ENCODE peak calls at places on chromosomes 13 and 19, in ten cellular contexts. One of them, this sample, is unnamed.
A peak's percentile ranks its signal among the peaks of the same experiment; 100 is the strongest.

GRCh38 chr13:110298221-110298565 is 8.8 kb downstream of the COL4A1 start:
- DNase-seq in stimulated activated CD4-positive, alpha-beta T cell treated with anti-CD3 and anti-CD28 coated beads, Interleukin-1b, Interleukin-23, amount 100 ng/mL, for 4 hours: no peak
- DNase-seq in cardiac muscle cell: no peak
- DNase-seq in uterus: no peak
- DNase-seq in pancreas: no peak
- DNase-seq in NCI-H82: no peak
- DNase-seq in activated T-helper 1 cell treated with Interleukin-2 at 50 U/mL for 16 hours: no peak
- DNase-seq in HFFc6: no peak
- DNase-seq in AG08395: no peak
- DNase-seq in mesendoderm: no peak
- DNase-seq in this sample: no peak

GRCh38 chr19:4581381-4582111 is 22.1 kb upstream of the SEMA6B start:
- DNase-seq in stimulated activated CD4-positive, alpha-beta T cell treated with anti-CD3 and anti-CD28 coated beads, Interleukin-1b, Interleukin-23, amount 100 ng/mL, for 4 hours: no peak
- DNase-seq in cardiac muscle cell: peak; percentile 80
- DNase-seq in uterus: no peak
- DNase-seq in pancreas: no peak
- DNase-seq in NCI-H82: peak; percentile 41
- DNase-seq in activated T-helper 1 cell treated with Interleukin-2 at 50 U/mL for 16 hours: no peak
- DNase-seq in HFFc6: no peak
- DNase-seq in AG08395: no peak
- DNase-seq in mesendoderm: no peak
- DNase-seq in this sample: no peak

GRCh38 chr13:99470027-99470426 is 31.2 kb upstream of the TM9SF2 start:
- DNase-seq in stimulated activated CD4-positive, alpha-beta T cell treated with anti-CD3 and anti-CD28 coated beads, Interleukin-1b, Interleukin-23, amount 100 ng/mL, for 4 hours: no peak
- DNase-seq in cardiac muscle cell: no peak
- DNase-seq in uterus: no peak
- DNase-seq in pancreas: no peak
- DNase-seq in NCI-H82: no peak
- DNase-seq in activated T-helper 1 cell treated with Interleukin-2 at 50 U/mL for 16 hours: no peak
- DNase-seq in HFFc6: no peak
- DNase-seq in AG08395: no peak
- DNase-seq in mesendoderm: no peak
- DNase-seq in this sample: no peak

GRCh38 chr19:1264801-1265610 is 4.1 kb upstream of the CIRBP start:
- DNase-seq in stimulated activated CD4-positive, alpha-beta T cell treated with anti-CD3 and anti-CD28 coated beads, Interleukin-1b, Interleukin-23, amount 100 ng/mL, for 4 hours: no peak
- DNase-seq in cardiac muscle cell: peak; percentile 64
- DNase-seq in uterus: peak; percentile 85
- DNase-seq in pancreas: peak; percentile 65
- DNase-seq in NCI-H82: peak; percentile 46
- DNase-seq in activated T-helper 1 cell treated with Interleukin-2 at 50 U/mL for 16 hours: no peak
- DNase-seq in HFFc6: peak; percentile 83
- DNase-seq in AG08395: peak; percentile 85
- DNase-seq in mesendoderm: peak; percentile 95
- DNase-seq in this sample: peak; percentile 84

GRCh38 chr19:49997709-49998108 is 27.5 kb downstream of the VRK3 start:
- DNase-seq in stimulated activated CD4-positive, alpha-beta T cell treated with anti-CD3 and anti-CD28 coated beads, Interleukin-1b, Interleukin-23, amount 100 ng/mL, for 4 hours: no peak
- DNase-seq in cardiac muscle cell: peak; percentile 30
- DNase-seq in uterus: no peak
- DNase-seq in pancreas: no peak
- DNase-seq in NCI-H82: peak; percentile 76
- DNase-seq in activated T-helper 1 cell treated with Interleukin-2 at 50 U/mL for 16 hours: no peak
- DNase-seq in HFFc6: no peak
- DNase-seq in AG08395: peak; percentile 61
- DNase-seq in mesendoderm: peak; percentile 81
- DNase-seq in this sample: no peak

GRCh38 chr19:35991731-35992450 is 3.1 kb upstream of the SDHAF1 start:
- DNase-seq in stimulated activated CD4-positive, alpha-beta T cell treated with anti-CD3 and anti-CD28 coated beads, Interleukin-1b, Interleukin-23, amount 100 ng/mL, for 4 hours: no peak
- DNase-seq in cardiac muscle cell: no peak
- DNase-seq in uterus: no peak
- DNase-seq in pancreas: no peak
- DNase-seq in NCI-H82: peak; percentile 91
- DNase-seq in activated T-helper 1 cell treated with Interleukin-2 at 50 U/mL for 16 hours: no peak
- DNase-seq in HFFc6: no peak
- DNase-seq in AG08395: peak; percentile 31
- DNase-seq in mesendoderm: no peak
- DNase-seq in this sample: no peak

GRCh38 chr19:4647676-4648644 is 8.6 kb downstream of the TNFAIP8L1 start:
- DNase-seq in stimulated activated CD4-positive, alpha-beta T cell treated with anti-CD3 and anti-CD28 coated beads, Interleukin-1b, Interleukin-23, amount 100 ng/mL, for 4 hours: no peak
- DNase-seq in cardiac muscle cell: no peak
- DNase-seq in uterus: peak; percentile 54
- DNase-seq in pancreas: no peak
- DNase-seq in NCI-H82: no peak
- DNase-seq in activated T-helper 1 cell treated with Interleukin-2 at 50 U/mL for 16 hours: no peak
- DNase-seq in HFFc6: no peak
- DNase-seq in AG08395: no peak
- DNase-seq in mesendoderm: peak; percentile 52
- DNase-seq in this sample: peak; percentile 79

GRCh38 chr13:46861959-46862358 is 34.9 kb downstream of the HTR2A start:
- DNase-seq in stimulated activated CD4-positive, alpha-beta T cell treated with anti-CD3 and anti-CD28 coated beads, Interleukin-1b, Interleukin-23, amount 100 ng/mL, for 4 hours: no peak
- DNase-seq in cardiac muscle cell: no peak
- DNase-seq in uterus: no peak
- DNase-seq in pancreas: no peak
- DNase-seq in NCI-H82: no peak
- DNase-seq in activated T-helper 1 cell treated with Interleukin-2 at 50 U/mL for 16 hours: no peak
- DNase-seq in HFFc6: no peak
- DNase-seq in AG08395: no peak
- DNase-seq in mesendoderm: no peak
- DNase-seq in this sample: no peak

GRCh38 chr19:40464059-40465024 is 1.2 kb downstream of the BLVRB start:
- DNase-seq in stimulated activated CD4-positive, alpha-beta T cell treated with anti-CD3 and anti-CD28 coated beads, Interleukin-1b, Interleukin-23, amount 100 ng/mL, for 4 hours: peak; percentile 73
- DNase-seq in cardiac muscle cell: peak; percentile 82
- DNase-seq in uterus: peak; percentile 88
- DNase-seq in pancreas: peak; percentile 83
- DNase-seq in NCI-H82: peak; percentile 90
- DNase-seq in activated T-helper 1 cell treated with Interleukin-2 at 50 U/mL for 16 hours: peak; percentile 51
- DNase-seq in HFFc6: peak; percentile 88
- DNase-seq in AG08395: peak; percentile 77
- DNase-seq in mesendoderm: peak; percentile 95
- DNase-seq in this sample: peak; percentile 92

GRCh38 chr13:70613295-70613694 is 505.0 kb upstream of the KLHL1 start:
- DNase-seq in stimulated activated CD4-positive, alpha-beta T cell treated with anti-CD3 and anti-CD28 coated beads, Interleukin-1b, Interleukin-23, amount 100 ng/mL, for 4 hours: no peak
- DNase-seq in cardiac muscle cell: peak; percentile 12
- DNase-seq in uterus: no peak
- DNase-seq in pancreas: no peak
- DNase-seq in NCI-H82: peak; percentile 70
- DNase-seq in activated T-helper 1 cell treated with Interleukin-2 at 50 U/mL for 16 hours: no peak
- DNase-seq in HFFc6: no peak
- DNase-seq in AG08395: no peak
- DNase-seq in mesendoderm: no peak
- DNase-seq in this sample: no peak

GRCh38 chr13:39942901-39943273 is 287.4 kb downstream of the COG6 start:
- DNase-seq in stimulated activated CD4-positive, alpha-beta T cell treated with anti-CD3 and anti-CD28 coated beads, Interleukin-1b, Interleukin-23, amount 100 ng/mL, for 4 hours: peak; percentile 64
- DNase-seq in cardiac muscle cell: peak; percentile 81
- DNase-seq in uterus: peak; percentile 42
- DNase-seq in pancreas: peak; percentile 65
- DNase-seq in NCI-H82: peak; percentile 98
- DNase-seq in activated T-helper 1 cell treated with Interleukin-2 at 50 U/mL for 16 hours: peak; percentile 52
- DNase-seq in HFFc6: peak; percentile 66
- DNase-seq in AG08395: peak; percentile 72
- DNase-seq in mesendoderm: peak; percentile 96
- DNase-seq in this sample: peak; percentile 65

GRCh38 chr19:4051175-4052101 is 15.3 kb downstream of the ZBTB7A start:
- DNase-seq in stimulated activated CD4-positive, alpha-beta T cell treated with anti-CD3 and anti-CD28 coated beads, Interleukin-1b, Interleukin-23, amount 100 ng/mL, for 4 hours: no peak
- DNase-seq in cardiac muscle cell: no peak
- DNase-seq in uterus: no peak
- DNase-seq in pancreas: no peak
- DNase-seq in NCI-H82: no peak
- DNase-seq in activated T-helper 1 cell treated with Interleukin-2 at 50 U/mL for 16 hours: no peak
- DNase-seq in HFFc6: peak; percentile 63
- DNase-seq in AG08395: peak; percentile 79
- DNase-seq in mesendoderm: no peak
- DNase-seq in this sample: peak; percentile 73

GRCh38 chr13:111114362-111115050 is 604 bp upstream of the ARHGEF7 start:
- DNase-seq in stimulated activated CD4-positive, alpha-beta T cell treated with anti-CD3 and anti-CD28 coated beads, Interleukin-1b, Interleukin-23, amount 100 ng/mL, for 4 hours: no peak
- DNase-seq in cardiac muscle cell: peak; percentile 54
- DNase-seq in uterus: peak; percentile 51
- DNase-seq in pancreas: no peak
- DNase-seq in NCI-H82: peak; percentile 48
- DNase-seq in activated T-helper 1 cell treated with Interleukin-2 at 50 U/mL for 16 hours: no peak
- DNase-seq in HFFc6: peak; percentile 38
- DNase-seq in AG08395: peak; percentile 60
- DNase-seq in mesendoderm: peak; percentile 56
- DNase-seq in this sample: peak; percentile 59

GRCh38 chr13:74093691-74094090 is 40.5 kb downstream of the KLF12 start:
- DNase-seq in stimulated activated CD4-positive, alpha-beta T cell treated with anti-CD3 and anti-CD28 coated beads, Interleukin-1b, Interleukin-23, amount 100 ng/mL, for 4 hours: no peak
- DNase-seq in cardiac muscle cell: no peak
- DNase-seq in uterus: no peak
- DNase-seq in pancreas: no peak
- DNase-seq in NCI-H82: no peak
- DNase-seq in activated T-helper 1 cell treated with Interleukin-2 at 50 U/mL for 16 hours: no peak
- DNase-seq in HFFc6: no peak
- DNase-seq in AG08395: peak; percentile 10
- DNase-seq in mesendoderm: no peak
- DNase-seq in this sample: no peak

GRCh38 chr13:29887030-29887557 is 36.7 kb upstream of the UBL3 start:
- DNase-seq in stimulated activated CD4-positive, alpha-beta T cell treated with anti-CD3 and anti-CD28 coated beads, Interleukin-1b, Interleukin-23, amount 100 ng/mL, for 4 hours: no peak
- DNase-seq in cardiac muscle cell: no peak
- DNase-seq in uterus: no peak
- DNase-seq in pancreas: no peak
- DNase-seq in NCI-H82: no peak
- DNase-seq in activated T-helper 1 cell treated with Interleukin-2 at 50 U/mL for 16 hours: no peak
- DNase-seq in HFFc6: no peak
- DNase-seq in AG08395: no peak
- DNase-seq in mesendoderm: no peak
- DNase-seq in this sample: no peak

GRCh38 chr19:35797663-35798062 is 15.0 kb downstream of the PRODH2 start:
- DNase-seq in stimulated activated CD4-positive, alpha-beta T cell treated with anti-CD3 and anti-CD28 coated beads, Interleukin-1b, Interleukin-23, amount 100 ng/mL, for 4 hours: no peak
- DNase-seq in cardiac muscle cell: peak; percentile 27
- DNase-seq in uterus: no peak
- DNase-seq in pancreas: peak; percentile 57
- DNase-seq in NCI-H82: no peak
- DNase-seq in activated T-helper 1 cell treated with Interleukin-2 at 50 U/mL for 16 hours: no peak
- DNase-seq in HFFc6: no peak
- DNase-seq in AG08395: no peak
- DNase-seq in mesendoderm: peak; percentile 55
- DNase-seq in this sample: no peak

GRCh38 chr19:6564393-6564792 is 26.6 kb downstream of the CD70 start:
- DNase-seq in stimulated activated CD4-positive, alpha-beta T cell treated with anti-CD3 and anti-CD28 coated beads, Interleukin-1b, Interleukin-23, amount 100 ng/mL, for 4 hours: no peak
- DNase-seq in cardiac muscle cell: no peak
- DNase-seq in uterus: no peak
- DNase-seq in pancreas: no peak
- DNase-seq in NCI-H82: no peak
- DNase-seq in activated T-helper 1 cell treated with Interleukin-2 at 50 U/mL for 16 hours: no peak
- DNase-seq in HFFc6: no peak
- DNase-seq in AG08395: peak; percentile 37
- DNase-seq in mesendoderm: peak; percentile 30
- DNase-seq in this sample: no peak

GRCh38 chr19:8487137-8487851 is 15.1 kb downstream of the PRAM1 start:
- DNase-seq in stimulated activated CD4-positive, alpha-beta T cell treated with anti-CD3 and anti-CD28 coated beads, Interleukin-1b, Interleukin-23, amount 100 ng/mL, for 4 hours: peak; percentile 22
- DNase-seq in cardiac muscle cell: no peak
- DNase-seq in uterus: no peak
- DNase-seq in pancreas: peak; percentile 41
- DNase-seq in NCI-H82: no peak
- DNase-seq in activated T-helper 1 cell treated with Interleukin-2 at 50 U/mL for 16 hours: peak; percentile 49
- DNase-seq in HFFc6: no peak
- DNase-seq in AG08395: no peak
- DNase-seq in mesendoderm: peak; percentile 16
- DNase-seq in this sample: peak; percentile 58

GRCh38 chr19:11448923-11449554 is 13.6 kb downstream of the PRKCSH start:
- DNase-seq in stimulated activated CD4-positive, alpha-beta T cell treated with anti-CD3 and anti-CD28 coated beads, Interleukin-1b, Interleukin-23, amount 100 ng/mL, for 4 hours: no peak
- DNase-seq in cardiac muscle cell: no peak
- DNase-seq in uterus: no peak
- DNase-seq in pancreas: no peak
- DNase-seq in NCI-H82: no peak
- DNase-seq in activated T-helper 1 cell treated with Interleukin-2 at 50 U/mL for 16 hours: no peak
- DNase-seq in HFFc6: no peak
- DNase-seq in AG08395: no peak
- DNase-seq in mesendoderm: no peak
- DNase-seq in this sample: no peak

GRCh38 chr13:26328326-26328725 is 74.4 kb downstream of the CDK8 start:
- DNase-seq in stimulated activated CD4-positive, alpha-beta T cell treated with anti-CD3 and anti-CD28 coated beads, Interleukin-1b, Interleukin-23, amount 100 ng/mL, for 4 hours: no peak
- DNase-seq in cardiac muscle cell: no peak
- DNase-seq in uterus: no peak
- DNase-seq in pancreas: no peak
- DNase-seq in NCI-H82: no peak
- DNase-seq in activated T-helper 1 cell treated with Interleukin-2 at 50 U/mL for 16 hours: no peak
- DNase-seq in HFFc6: no peak
- DNase-seq in AG08395: no peak
- DNase-seq in mesendoderm: no peak
- DNase-seq in this sample: no peak

GRCh38 chr19:35063940-35064818 is 22.7 kb downstream of the HPN start:
- DNase-seq in stimulated activated CD4-positive, alpha-beta T cell treated with anti-CD3 and anti-CD28 coated beads, Interleukin-1b, Interleukin-23, amount 100 ng/mL, for 4 hours: no peak
- DNase-seq in cardiac muscle cell: no peak
- DNase-seq in uterus: no peak
- DNase-seq in pancreas: no peak
- DNase-seq in NCI-H82: no peak
- DNase-seq in activated T-helper 1 cell treated with Interleukin-2 at 50 U/mL for 16 hours: no peak
- DNase-seq in HFFc6: peak; percentile 75
- DNase-seq in AG08395: peak; percentile 76
- DNase-seq in mesendoderm: no peak
- DNase-seq in this sample: no peak

GRCh38 chr13:48094404-48094780 is 512 bp downstream of the MED4 start:
- DNase-seq in stimulated activated CD4-positive, alpha-beta T cell treated with anti-CD3 and anti-CD28 coated beads, Interleukin-1b, Interleukin-23, amount 100 ng/mL, for 4 hours: peak; percentile 0
- DNase-seq in cardiac muscle cell: peak; percentile 59
- DNase-seq in uterus: no peak
- DNase-seq in pancreas: no peak
- DNase-seq in NCI-H82: peak; percentile 53
- DNase-seq in activated T-helper 1 cell treated with Interleukin-2 at 50 U/mL for 16 hours: no peak
- DNase-seq in HFFc6: no peak
- DNase-seq in AG08395: peak; percentile 21
- DNase-seq in mesendoderm: peak; percentile 22
- DNase-seq in this sample: peak; percentile 4

GRCh38 chr19:45919678-45920077 is 5.1 kb upstream of the NANOS2 start:
- DNase-seq in stimulated activated CD4-positive, alpha-beta T cell treated with anti-CD3 and anti-CD28 coated beads, Interleukin-1b, Interleukin-23, amount 100 ng/mL, for 4 hours: no peak
- DNase-seq in cardiac muscle cell: no peak
- DNase-seq in uterus: no peak
- DNase-seq in pancreas: no peak
- DNase-seq in NCI-H82: no peak
- DNase-seq in activated T-helper 1 cell treated with Interleukin-2 at 50 U/mL for 16 hours: no peak
- DNase-seq in HFFc6: no peak
- DNase-seq in AG08395: no peak
- DNase-seq in mesendoderm: no peak
- DNase-seq in this sample: no peak

This sample was measured in adrenal gland.